ENCODE peak calls at places on chromosomes 7 and 10, in five cellular contexts. K, W, X, C and Y are unnamed samples.

GRCh38 chr10:78727728-78728127 is 341.0 kb upstream of the ZMIZ1 start:
- DNase-seq in K (no peak), X (no peak), W (no peak), C (no peak), Y (peak; percentile 70)

GRCh38 chr10:124480860-124481259 is 19.2 kb downstream of the LHPP start:
- DNase-seq in W (no peak), C (no peak), K (no peak), X (no peak), Y (no peak)

GRCh38 chr10:84202349-84202748 is 8.0 kb downstream of the CDHR1 start:
- DNase-seq in K (peak; percentile 45), W (no peak), C (no peak), X (no peak), Y (no peak)

GRCh38 chr7:67512481-67512880 is 515.8 kb downstream of the TYW1 start:
- DNase-seq in K (no peak), C (no peak), X (no peak), W (no peak), Y (no peak)

GRCh38 chr10:94706089-94706488 is 22.6 kb downstream of the CYP2C18 start:
- DNase-seq in C (no peak), X (no peak), K (no peak), W (no peak), Y (no peak)

GRCh38 chr10:27717851-27718250 is 27.8 kb downstream of the MKX start:
- DNase-seq in X (no peak), C (no peak), K (no peak), W (no peak), Y (no peak)

GRCh38 chr7:139943391-139943790 is 114.3 kb downstream of the TBXAS1 start:
- DNase-seq in C (no peak), K (no peak), W (no peak), X (no peak), Y (no peak)

GRCh38 chr7:2109936-2110585 is 122.7 kb downstream of the MAD1L1 start:
- DNase-seq in X (peak; percentile 92), C (no peak), K (no peak), W (peak; percentile 94), Y (no peak)

GRCh38 chr7:135800560-135800959 is 51.9 kb upstream of the FAM180A start:
- DNase-seq in W (no peak), C (no peak), K (no peak), X (no peak), Y (no peak)

GRCh38 chr10:100986952-100987684 is at the start of the genes MRPL43 and TWNK:
- DNase-seq in K (peak; percentile 89), W (peak; percentile 68), C (peak; percentile 91), X (peak; percentile 84), Y (peak; percentile 86)

GRCh38 chr10:74882427-74882826 is 56.0 kb downstream of the KAT6B start:
- DNase-seq in W (no peak), K (no peak), C (no peak), X (no peak), Y (no peak)

GRCh38 chr10:78338717-78339116 is 305.1 kb downstream of the RPS24 start:
- DNase-seq in K (peak; percentile 16), C (no peak), W (no peak), X (no peak), Y (no peak)

GRCh38 chr7:23687011-23687410 is 7.0 kb downstream of the FAM221A start:
- DNase-seq in W (no peak), K (no peak), X (no peak), C (no peak), Y (peak; percentile 38)

GRCh38 chr10:117444497-117445040 is 69.3 kb upstream of the PDZD8 start:
- DNase-seq in W (no peak), C (no peak), X (no peak), K (no peak), Y (no peak)

GRCh38 chr7:80257751-80258150 is 123.1 kb downstream of the GNAI1 start:
- DNase-seq in X (no peak), C (no peak), K (no peak), W (no peak), Y (no peak)

GRCh38 chr10:35783305-35783838 is 141.3 kb upstream of the FZD8 start:
- DNase-seq in C (no peak), W (no peak), K (no peak), X (no peak), Y (no peak)

GRCh38 chr7:68207676-68208075 is 1211.0 kb downstream of the TYW1 start:
- DNase-seq in X (no peak), C (no peak), K (no peak), W (no peak), Y (no peak)

GRCh38 chr10:86962981-86963310 is 4.5 kb downstream of the SNCG start:
- DNase-seq in C (no peak), K (no peak), X (no peak), W (no peak), Y (no peak)

GRCh38 chr7:28865494-28866257 is 92.5 kb downstream of the TRIL start:
- DNase-seq in X (no peak), K (no peak), W (no peak), C (no peak), Y (no peak)

GRCh38 chr7:31261373-31261772 is 79.2 kb downstream of the NEUROD6 start:
- DNase-seq in X (no peak), K (no peak), C (no peak), W (no peak), Y (no peak)

GRCh38 chr10:52455095-52455494 is 141.0 kb downstream of the DKK1 start:
- DNase-seq in K (no peak), C (no peak), W (no peak), X (no peak), Y (no peak)

GRCh38 chr10:90407116-90407515 is 450.7 kb downstream of the HTR7 start:
- DNase-seq in K (no peak), C (no peak), X (no peak), W (no peak), Y (no peak)

GRCh38 chr10:78717200-78717599 is 351.6 kb upstream of the ZMIZ1 start:
- DNase-seq in K (peak; percentile 79), C (no peak), W (no peak), X (no peak), Y (peak; percentile 41)

GRCh38 chr7:25636871-25637283 is 408.6 kb upstream of the NPVF start:
- DNase-seq in K (peak; percentile 73), W (no peak), C (no peak), X (no peak), Y (peak; percentile 52)

GRCh38 chr10:95374597-95375209 is 83.9 kb upstream of the PDLIM1 start:
- DNase-seq in X (peak; percentile 83), C (peak; percentile 72), W (peak; percentile 61), K (peak; percentile 88), Y (peak; percentile 71)

GRCh38 chr10:137031-137430 is 1.8 kb downstream of the ZMYND11 start:
- DNase-seq in K (no peak), X (peak; percentile 47), C (no peak), W (peak; percentile 35), Y (no peak)

GRCh38 chr7:12888727-12889126 is 201.3 kb downstream of the ARL4A start:
- DNase-seq in X (no peak), C (no peak), K (no peak), W (no peak), Y (no peak)

GRCh38 chr7:93231264-93231663 is 902 bp upstream of the VPS50 start:
- DNase-seq in W (no peak), K (no peak), X (no peak), C (no peak), Y (no peak)

GRCh38 chr10:44697096-44697495 is 214.0 kb upstream of the TMEM72 start:
- DNase-seq in C (no peak), K (no peak), W (no peak), X (no peak), Y (no peak)

GRCh38 chr10:31368724-31369123 is 49.7 kb downstream of the ZEB1 start:
- DNase-seq in C (no peak), K (no peak), X (no peak), W (no peak), Y (no peak)

GRCh38 chr10:113402602-113403001 is 150.3 kb upstream of the HABP2 start:
- DNase-seq in C (no peak), W (no peak), X (no peak), K (no peak), Y (no peak)

GRCh38 chr7:98418636-98419315 is 17.9 kb upstream of the BAIAP2L1 start:
- DNase-seq in W (peak; percentile 99), K (no peak), C (no peak), X (no peak), Y (no peak)

GRCh38 chr10:5906651-5907050 is 16.6 kb downstream of the FBH1 start:
- DNase-seq in C (no peak), K (no peak), X (no peak), W (no peak), Y (no peak)
- H3K27ac ChIP-seq in C (no peak overlapping the region), K (no peak overlapping the region), X (no peak overlapping the region), W (no peak overlapping the region), Y (no peak overlapping the region)

GRCh38 chr7:159114096-159114495 is 30.6 kb downstream of the VIPR2 start:
- DNase-seq in K (peak; percentile 38), X (no peak), W (no peak), C (no peak), Y (no peak)

GRCh38 chr7:159116581-159117339 is 27.9 kb downstream of the VIPR2 start:
- DNase-seq in C (no peak), K (peak; percentile 39), X (no peak), W (no peak), Y (peak; percentile 21)

GRCh38 chr7:159117366-159118219 is 27.1 kb downstream of the VIPR2 start:
- DNase-seq in X (no peak), W (no peak), K (peak; percentile 57), C (no peak), Y (no peak)

GRCh38 chr7:159114981-159115380 is 29.7 kb downstream of the VIPR2 start:
- DNase-seq in X (no peak), K (peak; percentile 64), C (no peak), W (no peak), Y (no peak)

GRCh38 chr7:159115601-159116501 is 28.8 kb downstream of the VIPR2 start:
- DNase-seq in K (peak; percentile 67), C (no peak), W (no peak), X (no peak), Y (peak; percentile 35)
- TF ChIP-seq CTCF in K (peak; percentile 28), C (no peak), W (no peak), X (no peak), Y (no peak)

GRCh38 chr10:88386204-88386877 is 196.8 kb downstream of the RNLS start:
- DNase-seq in X (no peak), K (no peak), C (no peak), W (no peak), Y (no peak)
- H3K27ac ChIP-seq in X (peak overlapping the region; percentile 99), K (peak overlapping the region; percentile 76), C (peak overlapping the region; percentile 44), W (peak overlapping the region; percentile 15), Y (peak overlapping the region; percentile 61)

GRCh38 chr10:34666008-34666700 is 148.9 kb downstream of the PARD3 start:
- DNase-seq in K (no peak), C (no peak), W (peak; percentile 77), X (peak; percentile 27), Y (peak; percentile 36)
- TF ChIP-seq CTCF in K (peak; percentile 57), C (peak; percentile 57), W (peak; percentile 73), X (peak; percentile 69), Y (peak; percentile 53)

GRCh38 chr7:86904949-86905834 is 154.3 kb downstream of the ELAPOR2 start:
- DNase-seq in X (peak; percentile 13), C (no peak), W (no peak), K (no peak), Y (no peak)
- H3K27ac ChIP-seq in X (no peak overlapping the region), C (no peak overlapping the region), W (no peak overlapping the region), K (no peak overlapping the region), Y (no peak overlapping the region)

GRCh38 chr7:118870187-118870586 is 645.7 kb downstream of the ANKRD7 start:
- DNase-seq in K (no peak), C (no peak), X (no peak), W (peak; percentile 12), Y (no peak)
- TF ChIP-seq CTCF in K (no peak), C (no peak), X (peak; percentile 35), W (no peak), Y (no peak)